ENCODE peak calls at places on chromosomes 5 and 9, in four cellular contexts. O is activated naive CD8-positive, alpha-beta T cell treated with anti-CD3 and anti-CD28 coated beads, Interleukin-2, amount 50 U/mL, for 24 hours; Y is tibial nerve; T is uterus. H is an unnamed sample.

GRCh38 chr9:132857601-132858342 is 20.3 kb downstream of the AK8 start:
- DNase-seq in O (no peak), Y (no peak), T (peak), H (no peak)

GRCh38 chr5:87674235-87674634 is 261.5 kb upstream of the CCNH start:
- DNase-seq in T (no peak), Y (no peak), O (no peak), H (no peak)

GRCh38 chr5:126445502-126446174 is 22.4 kb downstream of the GRAMD2B start:
- DNase-seq in O (no peak), Y (no peak), T (no peak), H (no peak)

GRCh38 chr5:102747386-102748166 is 7.5 kb upstream of the PAM start:
- DNase-seq in Y (no peak), O (no peak), T (no peak), H (no peak)

GRCh38 chr5:107968465-107968864 is 297.7 kb upstream of the EFNA5 start:
- DNase-seq in O (no peak), Y (no peak), T (no peak), H (no peak)

GRCh38 chr5:143355710-143356109 is 47.8 kb downstream of the NR3C1 start:
- DNase-seq in T (peak), O (peak), Y (peak), H (no peak)

GRCh38 chr9:90459321-90459720 is 183.3 kb downstream of the DIRAS2 start:
- DNase-seq in O (no peak), Y (no peak), T (no peak), H (no peak)

GRCh38 chr9:16268037-16269010 is 602.1 kb downstream of the BNC2 start:
- DNase-seq in Y (no peak), T (no peak), O (no peak), H (no peak)

GRCh38 chr9:97632992-97633858 is at the start of the genes NCBP1 and TSTD2:
- DNase-seq in Y (peak), O (peak), T (peak), H (peak)

GRCh38 chr9:129110740-129111142 is at the start of gene CRAT:
- DNase-seq in O (peak), T (peak), Y (peak), H (peak)

GRCh38 chr9:124852829-124853531 is at the start of gene WDR38:
- DNase-seq in Y (peak), O (peak), T (peak), H (peak)

GRCh38 chr9:122144836-122145235 is 14.7 kb downstream of the NDUFA8 start:
- DNase-seq in Y (no peak), T (no peak), O (no peak), H (no peak)

GRCh38 chr5:125148706-125149105 is 402.3 kb upstream of the ZNF608 start:
- DNase-seq in O (no peak), T (no peak), Y (no peak), H (no peak)

GRCh38 chr5:140966293-140967225 is at the start of gene PCDHAC2:
- DNase-seq in T (peak), Y (no peak), O (no peak), H (no peak)

GRCh38 chr5:2960309-2960708 is 208.8 kb upstream of the IRX2 start:
- DNase-seq in Y (no peak), T (no peak), O (no peak), H (no peak)

GRCh38 chr9:96186601-96187011 is 115.4 kb downstream of the HSD17B3 start:
- DNase-seq in T (no peak), O (no peak), Y (no peak), H (no peak)